ENCODE peak calls at places on chromosomes 13 and 19, in four cellular contexts. G is fibroblast of pulmonary artery, C is endodermal cell, K is breast epithelium. L is an unnamed sample.

GRCh38 chr13:45728759-45729158 is 26.6 kb downstream of the CBY2 start:
- DNase-seq in G (peak; percentile 4), C (peak; percentile 88), K (no peak), L (no peak)

GRCh38 chr19:35076657-35077056 is 35.1 kb downstream of the HPN start:
- DNase-seq in K (no peak), C (no peak), G (no peak), L (no peak)

GRCh38 chr19:6811906-6812305 is 39.4 kb downstream of the VAV1 start:
- DNase-seq in K (no peak), C (peak; percentile 59), G (peak; percentile 83), L (peak; percentile 76)

GRCh38 chr13:63873936-63874335 is 2458.3 kb upstream of the PCDH20 start:
- DNase-seq in K (no peak), C (no peak), G (no peak), L (no peak)

GRCh38 chr13:32153056-32153455 is 121.5 kb downstream of the FRY start:
- DNase-seq in C (no peak), K (no peak), G (peak; percentile 80), L (peak; percentile 70)

GRCh38 chr13:71339010-71339409 is 528.0 kb downstream of the DACH1 start:
- DNase-seq in C (no peak), K (no peak), G (no peak), L (no peak)

GRCh38 chr19:39351537-39352037 is 9.4 kb downstream of the SAMD4B start:
- DNase-seq in G (no peak), K (no peak), C (no peak), L (no peak)

GRCh38 chr19:37412700-37413099 is 41.8 kb downstream of the ZNF527 start:
- DNase-seq in G (no peak), K (no peak), C (no peak), L (no peak)

GRCh38 chr13:51125495-51126226 is 14.6 kb upstream of the C13orf42 start:
- DNase-seq in G (peak; percentile 68), C (peak; percentile 85), K (no peak), L (peak; percentile 72)

GRCh38 chr19:18020212-18021067 is 12.5 kb downstream of the ARRDC2 start:
- DNase-seq in K (peak; percentile 87), C (no peak), G (peak; percentile 52), L (no peak)

GRCh38 chr19:18023596-18024212 is 15.7 kb downstream of the ARRDC2 start:
- DNase-seq in C (no peak), G (peak; percentile 84), K (peak; percentile 78), L (no peak)

GRCh38 chr19:18017275-18018083 is 9.5 kb downstream of the ARRDC2 start:
- DNase-seq in G (no peak), C (no peak), K (no peak), L (no peak)

GRCh38 chr19:18027151-18027550 is 19.2 kb downstream of the ARRDC2 start:
- DNase-seq in G (no peak), K (no peak), C (no peak), L (no peak)

DNA sequence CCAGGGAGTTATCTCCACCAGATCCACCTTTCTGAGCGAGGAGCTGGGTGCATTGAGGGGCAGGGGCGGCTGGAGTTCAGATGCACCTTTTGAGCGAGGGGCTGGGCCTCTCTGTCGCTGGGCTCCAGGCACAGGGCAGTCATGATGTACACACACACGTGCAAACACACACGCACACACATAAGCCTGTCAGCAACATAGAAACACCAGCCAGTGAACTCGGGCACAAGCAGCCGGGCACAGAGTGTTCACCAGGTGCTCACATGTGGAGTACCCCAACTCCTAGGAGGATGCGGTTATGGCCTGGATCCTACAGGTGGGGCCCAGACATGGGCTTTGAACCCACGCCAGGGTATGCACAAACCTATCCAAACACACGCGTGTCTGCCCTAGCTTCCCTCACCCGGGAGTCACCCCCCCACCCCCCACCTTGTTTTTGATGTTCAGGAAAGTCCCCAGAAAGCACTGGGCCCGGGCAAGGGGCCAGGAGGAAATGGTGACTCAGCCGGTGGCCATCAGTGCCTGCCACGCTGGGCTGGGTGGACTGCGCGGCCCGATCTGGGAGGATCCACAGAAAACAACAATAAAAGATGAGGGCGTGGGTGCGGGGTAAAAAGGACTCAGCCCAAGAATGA is 13.3 kb downstream of the ARRDC2 start:
- DNase-seq in G (peak; percentile 92), K (peak; percentile 83), C (no peak), L (peak; percentile 74)
- H3K4me3 ChIP-seq in G (no peak overlapping the region), K (peak overlapping the region; percentile 35), C (no peak overlapping the region), L (no peak overlapping the region)

DNA sequence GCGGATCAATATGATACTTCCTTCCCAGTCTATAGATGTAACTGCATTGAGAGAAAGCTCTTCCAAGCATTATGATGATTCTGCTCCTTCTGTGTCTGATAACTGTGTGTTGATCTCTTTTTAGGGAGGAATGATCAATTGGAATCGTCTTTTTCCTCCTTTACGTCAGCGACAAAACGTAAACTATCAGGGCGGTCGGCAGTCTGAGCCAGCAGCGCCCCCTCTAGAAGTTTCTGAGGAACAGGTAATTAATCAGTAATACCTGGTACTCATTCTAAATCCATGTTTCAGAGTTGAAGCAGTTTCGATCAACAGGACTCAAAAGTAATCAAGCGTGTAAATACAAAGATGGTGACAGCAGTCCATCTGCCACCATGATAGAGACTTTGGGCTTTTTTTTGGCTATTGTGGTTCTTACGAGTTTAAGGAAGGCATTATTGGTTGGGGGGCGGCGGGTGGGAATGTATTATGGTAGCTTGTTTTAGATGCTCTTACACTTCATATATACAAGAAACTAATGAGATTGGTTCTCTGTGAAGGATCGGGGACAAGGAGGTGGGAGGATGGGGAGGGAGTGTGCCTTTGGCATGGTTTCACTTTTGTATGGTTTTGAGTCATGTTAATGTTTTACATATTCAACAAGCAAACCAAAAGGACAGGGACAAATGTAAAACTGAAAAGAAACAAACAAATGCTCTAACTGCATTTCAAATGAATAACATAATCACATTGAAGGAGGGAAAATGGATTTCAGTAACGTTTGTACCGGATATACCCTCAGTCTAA is 60.7 kb upstream of the GPR183 start:
- DNase-seq in C (peak; percentile 55), G (no peak), K (no peak), L (no peak)
- TF ChIP-seq CTCF in C (peak; percentile 75), G (no peak), K (no peak), L (no peak)

GRCh38 chr19:2702170-2703076 is at the start of gene GNG7:
- DNase-seq in K (peak; percentile 95), C (peak; percentile 98), G (peak; percentile 81), L (peak; percentile 86)

GRCh38 chr19:2703691-2704216 is 1.3 kb upstream of the GNG7 start:
- DNase-seq in C (no peak), K (no peak), G (no peak), L (no peak)

GRCh38 chr19:2701361-2702169 is 929 bp downstream of the GNG7 start:
- DNase-seq in K (no peak), G (no peak), C (no peak), L (no peak)

GRCh38 chr19:2700660-2701360 is 1.7 kb downstream of the GNG7 start:
- DNase-seq in G (no peak), C (no peak), K (no peak), L (no peak)

GRCh38 chr19:2703077-2703437 is 563 bp upstream of the GNG7 start:
- DNase-seq in K (no peak), G (no peak), C (no peak), L (no peak)
- H3K4me3 ChIP-seq in K (peak overlapping the region; percentile 91), G (peak overlapping the region; percentile 33), C (no peak overlapping the region), L (peak overlapping the region; percentile 27)

DNA sequence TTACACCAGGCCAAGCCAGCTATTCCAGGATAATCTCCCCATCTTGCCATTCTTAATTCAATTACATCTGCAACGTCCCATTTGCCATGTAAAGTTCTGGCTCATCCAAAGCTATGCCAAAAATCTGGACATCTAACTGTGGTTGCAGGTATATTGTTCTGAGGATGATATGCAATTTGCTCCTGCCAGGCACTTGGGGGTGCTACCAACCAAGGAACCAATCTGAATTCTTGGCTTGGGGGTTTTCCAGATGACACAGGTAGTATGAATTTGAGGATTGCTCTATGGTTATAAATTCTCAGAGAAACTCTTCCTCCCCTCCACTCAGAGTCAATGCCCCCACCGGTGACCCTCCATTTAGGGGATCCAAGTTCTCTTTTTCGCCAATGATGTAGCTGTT is 33.0 kb downstream of the CRYL1 start:
- DNase-seq in C (peak; percentile 77), K (no peak), G (peak; percentile 58), L (peak; percentile 55)
- TF ChIP-seq CTCF in C (peak; percentile 76), K (no peak), G (peak; percentile 67), L (peak; percentile 43)

GRCh38 chr13:19961484-19961883 is 3.0 kb downstream of the ZMYM2 start:
- DNase-seq in G (peak; percentile 6), C (no peak), K (no peak), L (no peak)

GRCh38 chr13:19959831-19960672 is 1.5 kb downstream of the ZMYM2 start:
- DNase-seq in K (peak; percentile 80), C (peak; percentile 93), G (peak; percentile 93), L (peak; percentile 93)

GRCh38 chr13:19960673-19961015 is 2.1 kb downstream of the ZMYM2 start:
- DNase-seq in C (no peak), G (peak; percentile 8), K (no peak), L (peak; percentile 13)

GRCh38 chr13:19961924-19962323 is 3.4 kb downstream of the ZMYM2 start:
- DNase-seq in C (no peak), G (no peak), K (no peak), L (no peak)

DNA sequence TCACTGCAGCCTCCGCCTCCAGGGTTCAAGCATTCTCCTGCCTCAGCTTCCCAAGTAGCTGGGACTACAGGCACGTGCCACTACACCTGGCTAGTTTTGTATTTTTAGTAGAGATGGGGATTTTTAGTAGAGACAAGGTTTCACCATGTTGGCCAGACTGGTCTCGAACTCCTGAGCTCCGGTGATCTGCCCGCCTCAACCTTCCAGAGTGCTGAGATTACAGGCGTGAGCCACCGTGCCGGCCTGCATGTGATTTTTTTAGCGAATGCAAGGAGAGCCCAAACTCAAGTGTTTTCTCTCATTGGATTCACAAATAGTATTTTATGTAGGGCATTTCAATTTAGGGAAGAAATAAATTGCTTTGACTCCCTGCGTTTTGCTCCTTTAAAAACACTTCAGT is 4.4 kb downstream of the ZMYM2 start:
- DNase-seq in K (no peak), C (no peak), G (no peak), L (no peak)
- H3K4me3 ChIP-seq in K (no peak overlapping the region), C (no peak overlapping the region), G (no peak overlapping the region), L (no peak overlapping the region)

GRCh38 chr13:48010698-48011097 is 9.6 kb upstream of the SUCLA2 start:
- DNase-seq in G (no peak), K (no peak), C (no peak), L (no peak)
- TF ChIP-seq CTCF in G (no peak), K (no peak), C (no peak), L (no peak)

DNA sequence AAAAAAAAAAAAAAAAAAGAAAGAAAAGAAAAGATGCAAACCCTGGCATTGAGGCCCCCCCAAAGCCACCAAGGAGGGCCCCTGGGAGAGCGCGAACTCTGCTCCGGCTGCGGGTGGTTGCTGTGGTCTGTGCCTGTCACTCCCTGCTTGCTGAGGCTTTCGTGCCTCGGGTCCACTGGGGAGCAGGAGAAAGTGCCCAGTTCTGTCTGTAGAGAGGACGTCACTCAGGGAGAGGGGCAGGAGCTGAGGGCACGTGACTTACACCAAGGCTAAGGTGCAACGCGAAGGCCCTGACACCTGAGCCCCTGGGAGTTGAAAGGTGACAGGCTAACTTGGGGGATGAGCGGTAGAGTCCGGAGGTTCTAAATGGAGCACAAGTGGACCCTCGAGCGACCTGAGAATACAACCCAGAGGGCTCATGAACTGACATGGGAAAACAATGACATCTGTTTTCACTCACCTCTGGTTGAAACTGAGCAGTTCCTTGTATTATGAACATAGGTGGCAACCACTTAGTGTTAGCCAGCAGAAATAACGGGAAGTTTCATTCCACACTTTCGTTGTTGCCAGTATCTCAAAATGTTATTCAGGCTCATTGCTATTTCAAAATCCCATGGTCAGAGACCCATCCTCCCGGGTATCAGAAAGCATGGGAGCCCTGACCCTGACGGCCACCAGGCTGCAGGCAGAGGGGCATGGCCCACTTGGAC is 69.2 kb upstream of the TM9SF2 start:
- DNase-seq in G (no peak), K (no peak), C (peak; percentile 55), L (no peak)
- H3K4me3 ChIP-seq in G (no peak overlapping the region), K (peak overlapping the region; percentile 57), C (no peak overlapping the region), L (no peak overlapping the region)